ENCODE peak calls at places on chromosome 19, in eight cellular contexts. G, N, Q, J, K, X, T and V are unnamed samples.

GRCh38 chr19:46746281-46746965 is at the start of gene STRN4:
- DNase-seq in X (peak), G (peak), Q (peak), K (peak), N (peak), T (peak), J (no peak), V (peak)

GRCh38 chr19:31560021-31560770 is 211.0 kb upstream of the TSHZ3 start:
- DNase-seq in G (no peak), K (no peak), T (no peak), J (no peak), X (no peak), N (no peak), Q (no peak), V (no peak)

GRCh38 chr19:16261584-16262370 is 62.8 kb upstream of the KLF2 start:
- DNase-seq in N (no peak), K (no peak), X (no peak), J (no peak), T (peak), G (no peak), Q (no peak), V (no peak)

GRCh38 chr19:50204811-50205675 is 1.6 kb downstream of the MYH14 start:
- DNase-seq in T (peak), J (no peak), Q (no peak), K (peak), X (peak), G (no peak), N (peak), V (peak)

GRCh38 chr19:2355168-2356035 is 4.7 kb upstream of the TMPRSS9 start:
- DNase-seq in K (no peak), N (no peak), J (no peak), X (no peak), G (peak), Q (no peak), T (no peak), V (no peak)

GRCh38 chr19:45160870-45161714 is at the start of gene NKPD1:
- DNase-seq in G (no peak), J (no peak), K (no peak), T (peak), N (peak), Q (peak), X (no peak), V (peak)

GRCh38 chr19:41297628-41298326 is 12.2 kb upstream of the CCDC97 start:
- DNase-seq in Q (no peak), J (no peak), G (no peak), T (no peak), X (no peak), N (no peak), K (no peak), V (no peak)

GRCh38 chr19:55255618-55256423 is 3.0 kb downstream of the PPP6R1 start:
- DNase-seq in T (no peak), N (no peak), K (peak), X (no peak), Q (no peak), J (no peak), G (peak), V (no peak)

GRCh38 chr19:36573948-36574726 is 1.0 kb upstream of the ZNF529 start:
- DNase-seq in Q (no peak), J (no peak), N (no peak), G (peak), T (peak), X (no peak), K (no peak), V (no peak)

GRCh38 chr19:9885077-9885552 is 50.0 kb downstream of the PIN1 start:
- DNase-seq in K (no peak), T (peak), G (no peak), X (peak), N (no peak), J (no peak), Q (peak), V (no peak)

GRCh38 chr19:17202249-17202648 is 12.9 kb upstream of the USE1 start:
- DNase-seq in K (no peak), G (no peak), T (no peak), Q (no peak), X (no peak), N (no peak), J (no peak), V (no peak)

GRCh38 chr19:54380897-54381296 is 16.2 kb upstream of the LAIR1 start:
- DNase-seq in N (no peak), X (no peak), Q (no peak), K (no peak), T (no peak), J (no peak), G (no peak), V (no peak)

GRCh38 chr19:33345163-33345562 is 28.3 kb upstream of the CEBPG start:
- DNase-seq in K (no peak), G (no peak), N (no peak), Q (no peak), T (no peak), X (no peak), J (no peak), V (no peak)

GRCh38 chr19:49442793-49443365 is 1.6 kb upstream of the SLC17A7 start:
- DNase-seq in X (peak), J (peak), K (peak), N (peak), Q (peak), T (peak), G (peak), V (peak)

GRCh38 chr19:7682175-7682855 is 1.7 kb downstream of the TRAPPC5 start:
- DNase-seq in Q (no peak), T (no peak), G (no peak), X (no peak), K (no peak), N (no peak), J (no peak), V (peak)

GRCh38 chr19:1756264-1756663 is 3.0 kb downstream of the ONECUT3 start:
- DNase-seq in J (no peak), X (no peak), Q (no peak), K (no peak), G (no peak), N (no peak), T (no peak), V (no peak)

GRCh38 chr19:47309608-47310007 is at the start of gene C5AR1:
- DNase-seq in K (no peak), N (no peak), Q (no peak), J (no peak), T (no peak), X (peak), G (peak), V (no peak)

GRCh38 chr19:15015946-15016542 is 33.2 kb upstream of the CASP14 start:
- DNase-seq in N (no peak), K (peak), T (peak), Q (no peak), J (no peak), X (no peak), G (peak), V (no peak)

GRCh38 chr19:42290523-42291436 is 11.2 kb upstream of the PRR19 start:
- DNase-seq in T (peak), Q (peak), K (peak), X (no peak), G (peak), N (peak), J (no peak), V (peak)

GRCh38 chr19:31054430-31054829 is 294.8 kb downstream of the TSHZ3 start:
- DNase-seq in J (peak), Q (peak), X (peak), N (peak), G (peak), K (peak), T (peak), V (peak)

GRCh38 chr19:56504581-56504980 is 3.1 kb upstream of the ZNF471 start:
- DNase-seq in K (no peak), X (no peak), T (no peak), N (no peak), G (peak), J (no peak), Q (no peak), V (no peak)

GRCh38 chr19:1132625-1133383 is 29.0 kb downstream of the GPX4 start:
- DNase-seq in Q (no peak), G (no peak), X (no peak), J (no peak), K (no peak), N (no peak), T (no peak), V (no peak)

GRCh38 chr19:13441810-13442512 is 64.3 kb downstream of the CACNA1A start:
- DNase-seq in J (peak), G (peak), Q (no peak), X (no peak), N (peak), T (peak), K (peak), V (no peak)

GRCh38 chr19:17706750-17707181 is 12.5 kb upstream of the MAP1S start:
- DNase-seq in J (no peak), T (peak), Q (peak), X (no peak), G (peak), N (no peak), K (peak), V (peak)

GRCh38 chr19:48636859-48637448 is at the start of gene DBP:
- DNase-seq in G (peak), T (peak), K (peak), N (no peak), J (no peak), X (peak), Q (peak), V (peak)

GRCh38 chr19:31356587-31357314 is 7.5 kb upstream of the TSHZ3 start:
- DNase-seq in G (peak), N (no peak), T (no peak), X (peak), K (peak), Q (no peak), J (no peak), V (peak)